ENCODE peak calls at places on chromosomes 11 and 22, in six cellular contexts. I is GM12865, V is brain microvascular endothelial cell, P is astrocyte of the spinal cord, X is A549, G is mucosa of descending colon. Z is an unnamed sample.

GRCh38 chr22:17881366-17881765 is 107.1 kb upstream of the BID start:
- DNase-seq in I (no peak), V (no peak), P (no peak), X (no peak), G (peak), Z (no peak)

GRCh38 chr11:2383823-2384722 is 7.0 kb downstream of the CD81 start:
- DNase-seq in I (peak), V (no peak), P (no peak), X (no peak), G (peak), Z (no peak)

GRCh38 chr11:3903207-3903896 is 47.9 kb downstream of the STIM1 start:
- DNase-seq in I (peak), V (no peak), P (no peak), X (no peak), G (no peak), Z (peak)

GRCh38 chr22:40472036-40472435 is 101.6 kb downstream of the SGSM3 start:
- DNase-seq in I (no peak), V (no peak), P (no peak), X (no peak), G (no peak), Z (no peak)

GRCh38 chr11:132888226-132888625 is 644.1 kb downstream of the OPCML start:
- DNase-seq in I (no peak), V (no peak), P (no peak), X (no peak), G (no peak), Z (no peak)

GRCh38 chr11:119612814-119613213 is 116.2 kb downstream of the NECTIN1 start:
- DNase-seq in I (no peak), V (no peak), P (no peak), X (no peak), G (no peak), Z (no peak)

GRCh38 chr11:118789501-118790356 is 1.2 kb downstream of the DDX6 start:
- DNase-seq in I (peak), V (peak), P (peak), X (no peak), G (peak), Z (peak)

GRCh38 chr22:27019827-27020226 is 362.4 kb downstream of the MIAT start:
- DNase-seq in I (no peak), V (no peak), P (no peak), X (peak), G (no peak), Z (no peak)

GRCh38 chr11:8229299-8230177 is 34.1 kb downstream of the LMO1 start:
- DNase-seq in I (no peak), V (no peak), P (no peak), X (no peak), G (peak), Z (peak)

GRCh38 chr11:36092314-36093030 is 148.6 kb downstream of the LDLRAD3 start:
- DNase-seq in I (no peak), V (no peak), P (no peak), X (no peak), G (no peak), Z (peak)

GRCh38 chr11:45811571-45812290 is 6.8 kb downstream of the SLC35C1 start:
- DNase-seq in I (no peak), V (no peak), P (no peak), X (no peak), G (no peak), Z (no peak)

GRCh38 chr22:47322854-47323253 is 560.4 kb downstream of the TBC1D22A start:
- DNase-seq in I (no peak), V (no peak), P (no peak), X (no peak), G (no peak), Z (no peak)

GRCh38 chr22:35567794-35568193 is 27.2 kb downstream of the RASD2 start:
- DNase-seq in I (no peak), V (no peak), P (no peak), X (no peak), G (no peak), Z (no peak)

GRCh38 chr22:35568751-35569725 is 28.4 kb downstream of the RASD2 start:
- DNase-seq in I (no peak), V (peak), P (peak), X (no peak), G (no peak), Z (peak)

GRCh38 chr22:35567214-35567792 is 26.7 kb downstream of the RASD2 start:
- DNase-seq in I (no peak), V (no peak), P (no peak), X (no peak), G (no peak), Z (no peak)

GRCh38 chr22:35570686-35571194 is 30.1 kb downstream of the RASD2 start:
- DNase-seq in I (no peak), V (no peak), P (no peak), X (no peak), G (no peak), Z (no peak)

GRCh38 chr22:35569916-35570315 is 29.3 kb downstream of the RASD2 start:
- DNase-seq in I (no peak), V (no peak), P (no peak), X (no peak), G (no peak), Z (no peak)
- TF ChIP-seq CTCF in I (no peak), V (no peak), P (no peak), X (no peak), G (no peak), Z (no peak)

GRCh38 chr22:24027389-24027980 is 16.4 kb downstream of the CABIN1 start:
- DNase-seq in I (no peak), V (no peak), P (no peak), X (no peak), G (no peak), Z (no peak)
- H3K4me3 ChIP-seq in I (no peak), V (no peak), P (no peak), X (no peak), G (no peak), Z (no peak)

DNA sequence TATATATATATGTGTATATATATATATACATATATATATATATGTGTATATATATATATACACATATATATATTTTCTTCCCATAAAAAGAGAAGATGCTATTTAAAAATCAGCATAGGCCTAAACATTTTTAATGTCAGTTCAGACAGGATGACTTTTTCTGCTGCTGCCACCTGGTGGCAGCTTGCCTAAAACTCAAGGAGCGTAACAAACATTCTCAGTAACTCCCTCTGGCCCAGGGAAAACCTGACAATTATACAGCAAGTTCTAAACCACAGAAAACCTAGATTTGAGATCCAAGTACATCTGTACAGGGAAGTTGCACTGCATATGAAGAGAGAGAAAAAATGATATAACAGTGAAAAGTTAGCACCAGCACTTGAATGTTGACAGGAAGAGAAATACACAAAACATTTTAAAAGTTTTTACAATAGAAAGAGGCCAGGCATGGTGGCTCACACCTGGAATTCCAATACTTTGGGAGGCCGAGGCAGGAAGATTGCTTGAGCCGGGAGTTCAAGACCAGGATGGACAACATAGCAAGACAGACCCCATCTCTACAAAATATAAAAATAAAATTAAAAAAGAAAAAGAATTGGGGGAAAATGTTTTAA is 16.6 kb downstream of the OR8A1 start:
- DNase-seq in I (peak), V (peak), P (peak), X (peak), G (peak), Z (peak)
- TF ChIP-seq CTCF in I (peak), V (peak), P (peak), X (peak), G (peak), Z (peak)

GRCh38 chr11:134763030-134763388 is 351.0 kb upstream of the B3GAT1 start:
- DNase-seq in I (no peak), V (no peak), P (no peak), X (no peak), G (no peak), Z (no peak)
- H3K4me3 ChIP-seq in I (no peak), V (peak), P (no peak), X (no peak), G (no peak), Z (no peak)

DNA sequence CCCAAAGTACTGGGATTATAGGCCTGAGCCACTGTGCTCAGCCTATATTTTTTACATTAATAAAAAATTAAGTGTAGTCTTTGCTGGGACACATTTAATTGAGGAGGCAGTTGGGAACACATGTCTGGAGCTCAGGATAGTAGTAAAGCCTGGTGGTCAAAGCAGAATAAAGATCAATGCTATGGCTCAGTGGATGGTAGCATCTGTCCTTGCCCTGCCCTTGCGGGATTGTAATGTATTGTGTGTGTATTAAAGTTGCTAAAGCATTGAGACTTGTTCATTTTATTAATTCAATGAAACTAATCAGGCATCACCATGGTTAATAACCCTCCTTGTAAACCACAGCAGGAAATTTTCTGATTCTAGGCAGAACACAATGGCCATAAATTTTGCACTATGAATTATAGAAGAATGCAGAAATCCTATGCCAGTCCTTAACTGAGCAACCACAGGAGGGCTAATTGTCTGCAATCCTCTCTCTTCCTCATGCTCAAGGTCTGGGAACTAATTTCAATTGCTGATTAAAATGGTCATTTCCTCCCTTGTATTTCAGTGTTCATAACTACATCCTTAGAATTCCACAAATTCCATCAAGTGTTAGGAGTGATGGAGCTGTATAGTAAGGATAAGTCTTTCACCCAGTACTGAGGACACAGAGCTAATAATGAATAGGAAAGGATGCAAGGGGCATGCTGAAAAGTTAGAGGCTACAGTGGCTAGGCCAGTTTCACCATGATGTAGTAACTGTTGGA is 403.2 kb upstream of the DDI1 start:
- DNase-seq in I (no peak), V (no peak), P (peak), X (no peak), G (no peak), Z (peak)
- TF ChIP-seq CTCF in I (no peak), V (no peak), P (no peak), X (no peak), G (no peak), Z (no peak)

GRCh38 chr11:120805960-120806555 is 217.8 kb upstream of the TBCEL start:
- DNase-seq in I (peak), V (no peak), P (peak), X (no peak), G (no peak), Z (no peak)
- H3K4me3 ChIP-seq in I (no peak), V (no peak), P (no peak), X (no peak), G (no peak), Z (no peak)

DNA sequence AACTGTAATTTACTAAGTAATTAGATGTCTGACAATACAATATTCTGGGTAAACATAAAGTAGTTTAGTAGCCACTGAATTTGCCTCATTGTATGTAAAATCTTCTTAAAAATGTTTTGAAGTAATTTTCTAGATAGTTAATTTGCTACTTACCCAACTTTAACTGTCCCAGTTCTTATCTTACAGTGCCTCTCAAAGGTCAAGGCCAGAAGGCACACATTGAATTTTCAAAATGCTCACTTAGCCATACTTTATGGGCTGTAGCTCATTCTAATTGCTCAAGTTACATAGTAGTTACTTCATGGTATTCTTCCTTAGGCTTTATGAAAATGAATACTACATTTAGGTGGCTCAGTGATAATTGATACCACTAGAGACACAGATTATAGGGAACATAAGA is 666.6 kb downstream of the CNTN5 start:
- DNase-seq in I (no peak), V (no peak), P (no peak), X (no peak), G (no peak), Z (peak)
- TF ChIP-seq CTCF in I (peak), V (no peak), P (peak), X (no peak), G (no peak), Z (no peak)

DNA sequence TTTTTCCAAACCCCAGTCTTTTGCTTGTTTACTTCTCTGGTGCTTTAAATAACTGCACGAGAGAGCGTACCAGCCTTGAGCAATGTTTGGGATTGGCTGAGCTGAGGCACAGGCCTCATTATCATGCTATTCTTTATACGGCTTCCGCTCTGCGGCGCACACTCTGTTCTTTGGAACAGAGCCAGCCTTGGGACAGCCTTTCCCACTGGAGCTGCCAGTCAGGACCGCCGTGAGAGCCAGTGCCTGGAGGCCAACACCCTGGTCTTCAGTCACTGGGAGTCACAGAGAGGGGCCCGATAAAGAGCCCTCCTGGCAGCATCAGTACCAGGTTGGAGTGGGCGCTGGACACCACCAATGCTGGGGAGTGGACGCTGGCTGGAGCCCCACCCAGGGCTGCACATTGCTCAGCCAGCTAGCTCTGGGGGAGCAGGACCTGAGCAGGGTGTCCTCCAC is 125.6 kb downstream of the BCR start:
- DNase-seq in I (no peak), V (peak), P (peak), X (no peak), G (no peak), Z (peak)
- H3K4me3 ChIP-seq in I (no peak), V (no peak), P (no peak), X (no peak), G (no peak), Z (no peak)

GRCh38 chr11:122360875-122361274 is 244.9 kb upstream of the BLID start:
- DNase-seq in I (no peak), V (no peak), P (no peak), X (no peak), G (no peak), Z (no peak)
- TF ChIP-seq CTCF in I (peak), V (no peak), P (no peak), X (no peak), G (no peak), Z (no peak)

Z was measured in cardiac fibroblast.